ENCODE peak calls at places on chromosome 10, in five cellular contexts. One of them, this sample, is unnamed.

GRCh38 chr10:48363617-48364355 is 57.3 kb downstream of the MAPK8 start:
- DNase-seq in hepatocyte: peak
- DNase-seq in SJSA1: no peak
- DNase-seq in sigmoid colon: no peak
- DNase-seq in WERI-Rb-1: peak
- DNase-seq in this sample: no peak

GRCh38 chr10:31322647-31323046 is 3.6 kb downstream of the ZEB1 start:
- DNase-seq in hepatocyte: no peak
- DNase-seq in SJSA1: no peak
- DNase-seq in sigmoid colon: no peak
- DNase-seq in WERI-Rb-1: no peak
- DNase-seq in this sample: no peak

GRCh38 chr10:93475871-93476270 is 6.3 kb downstream of the MYOF start:
- DNase-seq in sigmoid colon: no peak
- DNase-seq in SJSA1: peak
- DNase-seq in WERI-Rb-1: no peak
- DNase-seq in hepatocyte: no peak
- DNase-seq in this sample: peak

GRCh38 chr10:96360331-96360730 is 1.5 kb upstream of the OPALIN start:
- DNase-seq in WERI-Rb-1: no peak
- DNase-seq in hepatocyte: no peak
- DNase-seq in sigmoid colon: no peak
- DNase-seq in SJSA1: no peak
- DNase-seq in this sample: no peak

GRCh38 chr10:35555962-35556930 is 48.9 kb upstream of the GJD4 start:
- DNase-seq in SJSA1: no peak
- DNase-seq in hepatocyte: no peak
- DNase-seq in sigmoid colon: no peak
- DNase-seq in WERI-Rb-1: no peak
- DNase-seq in this sample: no peak

GRCh38 chr10:120575411-120575810 is 118.4 kb downstream of the PLPP4 start:
- DNase-seq in hepatocyte: no peak
- DNase-seq in WERI-Rb-1: no peak
- DNase-seq in sigmoid colon: no peak
- DNase-seq in SJSA1: no peak
- DNase-seq in this sample: no peak

GRCh38 chr10:101139421-101139911 is 8.4 kb downstream of the TLX1 start:
- DNase-seq in SJSA1: no peak
- DNase-seq in hepatocyte: no peak
- DNase-seq in WERI-Rb-1: no peak
- DNase-seq in sigmoid colon: peak
- DNase-seq in this sample: no peak

GRCh38 chr10:129758180-129758579 is 205.9 kb downstream of the EBF3 start:
- DNase-seq in WERI-Rb-1: no peak
- DNase-seq in sigmoid colon: peak
- DNase-seq in SJSA1: peak
- DNase-seq in hepatocyte: no peak
- DNase-seq in this sample: no peak

DNA sequence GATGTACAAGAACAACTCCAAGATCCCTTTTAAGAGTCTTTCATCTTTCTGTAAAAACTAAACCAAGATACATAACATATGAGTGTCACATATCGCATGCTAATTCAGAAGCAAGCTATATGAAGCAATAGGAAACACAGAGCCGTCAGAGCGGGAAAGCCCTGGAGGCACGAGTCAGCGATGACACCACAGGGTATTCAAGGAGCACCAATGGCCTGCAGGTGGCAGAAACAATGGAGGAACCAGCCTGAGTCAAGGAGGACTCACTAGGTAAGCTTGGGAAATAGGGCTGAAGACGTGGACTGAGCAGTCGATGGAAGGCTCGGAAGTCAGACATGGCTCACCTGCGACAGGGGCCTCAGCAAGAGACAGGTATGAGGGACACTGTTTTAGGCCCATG is 214.4 kb downstream of the FAM107B start:
- DNase-seq in WERI-Rb-1: no peak
- DNase-seq in SJSA1: peak
- DNase-seq in hepatocyte: no peak
- DNase-seq in sigmoid colon: no peak
- DNase-seq in this sample: peak
- H3K27ac ChIP-seq in WERI-Rb-1: no peak
- H3K27ac ChIP-seq in SJSA1: no peak
- H3K27ac ChIP-seq in hepatocyte: peak
- H3K27ac ChIP-seq in sigmoid colon: no peak
- H3K27ac ChIP-seq in this sample: peak

DNA sequence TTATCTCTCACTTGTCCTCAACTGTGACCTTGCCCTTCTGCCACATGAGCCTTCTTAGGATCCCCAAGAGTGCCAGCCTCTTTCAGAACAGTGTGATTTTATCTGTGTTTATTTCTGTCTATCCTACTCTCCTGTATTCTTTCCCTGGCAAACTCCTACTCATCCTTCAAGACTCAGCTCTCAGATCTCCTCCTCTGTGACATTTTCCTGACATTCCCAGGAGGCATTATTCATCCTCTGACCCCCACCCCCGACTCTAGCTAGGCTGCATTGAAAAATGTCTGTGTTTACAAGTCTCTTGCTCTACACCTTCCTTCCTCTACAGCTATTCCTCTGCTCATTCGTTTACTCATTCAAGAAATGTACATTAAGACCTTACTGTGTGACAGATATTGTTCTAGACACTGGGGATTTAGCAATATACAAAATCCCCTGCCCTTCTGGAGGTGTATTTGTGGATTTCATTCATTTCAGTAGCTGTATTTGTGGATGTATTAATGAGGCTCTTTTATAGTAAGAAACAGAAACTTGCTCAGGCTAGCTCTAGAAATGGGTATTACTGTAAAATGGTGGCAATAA is 61.4 kb upstream of the COMTD1 start:
- DNase-seq in SJSA1: peak
- DNase-seq in sigmoid colon: no peak
- DNase-seq in WERI-Rb-1: no peak
- DNase-seq in hepatocyte: no peak
- DNase-seq in this sample: no peak
- H3K27ac ChIP-seq in SJSA1: no peak
- H3K27ac ChIP-seq in sigmoid colon: no peak
- H3K27ac ChIP-seq in WERI-Rb-1: peak
- H3K27ac ChIP-seq in hepatocyte: no peak
- H3K27ac ChIP-seq in this sample: no peak

DNA sequence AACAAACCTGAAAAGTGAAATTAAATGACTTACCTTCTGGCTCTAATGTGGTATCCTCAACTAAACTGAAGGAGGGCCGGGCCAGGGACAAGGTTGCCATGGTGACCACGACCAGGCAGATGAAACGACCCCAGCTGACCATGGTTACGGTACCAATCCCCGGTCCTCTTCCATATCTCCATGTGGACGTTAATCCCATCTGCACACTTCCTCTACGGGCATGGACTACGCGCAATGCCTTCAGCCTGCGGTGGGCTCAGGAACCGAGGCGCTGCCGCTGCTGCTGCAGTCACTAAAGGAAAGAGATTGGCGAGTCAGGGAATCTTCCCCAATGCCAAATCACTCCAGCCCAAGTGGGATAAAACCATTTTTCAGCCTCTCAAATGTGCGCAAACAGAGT is 4.6 kb downstream of the FGFR2 start:
- DNase-seq in SJSA1: no peak
- DNase-seq in WERI-Rb-1: no peak
- DNase-seq in sigmoid colon: peak
- DNase-seq in hepatocyte: no peak
- DNase-seq in this sample: no peak
- H3K27ac ChIP-seq in SJSA1: no peak
- H3K27ac ChIP-seq in WERI-Rb-1: no peak
- H3K27ac ChIP-seq in sigmoid colon: peak
- H3K27ac ChIP-seq in hepatocyte: no peak
- H3K27ac ChIP-seq in this sample: no peak

DNA sequence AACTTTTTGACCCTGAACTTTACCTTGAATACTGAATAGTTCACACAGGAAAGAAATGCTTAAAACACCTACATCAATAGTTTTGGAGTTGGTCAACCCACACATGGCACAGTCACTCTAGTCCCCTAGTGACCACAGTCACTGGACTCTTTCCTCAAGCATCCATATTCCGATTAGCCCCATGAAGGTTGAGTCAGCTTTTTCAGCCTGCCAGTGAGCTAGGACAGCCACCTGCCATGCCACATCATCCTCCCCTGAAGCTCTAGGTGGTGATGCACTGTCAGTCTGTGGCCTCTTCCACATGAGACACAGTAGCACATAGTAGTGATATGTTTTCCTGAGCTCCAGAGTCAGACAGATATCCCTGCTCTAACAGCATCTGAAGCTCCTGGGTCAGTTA is 537.2 kb downstream of the XPNPEP1 start:
- DNase-seq in WERI-Rb-1: no peak
- DNase-seq in SJSA1: no peak
- DNase-seq in sigmoid colon: no peak
- DNase-seq in hepatocyte: no peak
- DNase-seq in this sample: no peak
- H3K27ac ChIP-seq in WERI-Rb-1: no peak
- H3K27ac ChIP-seq in SJSA1: no peak
- H3K27ac ChIP-seq in sigmoid colon: no peak
- H3K27ac ChIP-seq in hepatocyte: no peak
- H3K27ac ChIP-seq in this sample: no peak

DNA sequence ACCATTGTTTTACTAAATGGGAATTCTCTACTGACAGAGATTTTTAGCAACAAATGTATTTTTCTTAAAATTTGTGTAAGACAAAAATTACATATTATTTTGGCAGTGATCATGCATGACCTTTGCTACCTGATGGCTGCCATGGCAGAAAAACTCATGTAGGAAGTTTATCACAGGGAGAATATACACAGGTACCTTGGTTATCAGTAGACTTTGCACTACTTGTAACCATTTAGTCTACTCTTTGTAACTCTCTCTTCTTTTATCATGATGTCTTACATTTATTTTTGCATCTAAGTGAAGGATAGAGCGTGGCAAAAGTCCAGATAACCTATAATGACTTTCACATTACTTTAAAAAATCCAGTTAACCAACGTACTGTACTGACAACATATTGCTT is 34.1 kb downstream of the REEP3 start:
- DNase-seq in SJSA1: no peak
- DNase-seq in sigmoid colon: no peak
- DNase-seq in WERI-Rb-1: no peak
- DNase-seq in hepatocyte: no peak
- DNase-seq in this sample: no peak
- H3K27ac ChIP-seq in SJSA1: peak
- H3K27ac ChIP-seq in sigmoid colon: no peak
- H3K27ac ChIP-seq in WERI-Rb-1: no peak
- H3K27ac ChIP-seq in hepatocyte: peak
- H3K27ac ChIP-seq in this sample: peak

DNA sequence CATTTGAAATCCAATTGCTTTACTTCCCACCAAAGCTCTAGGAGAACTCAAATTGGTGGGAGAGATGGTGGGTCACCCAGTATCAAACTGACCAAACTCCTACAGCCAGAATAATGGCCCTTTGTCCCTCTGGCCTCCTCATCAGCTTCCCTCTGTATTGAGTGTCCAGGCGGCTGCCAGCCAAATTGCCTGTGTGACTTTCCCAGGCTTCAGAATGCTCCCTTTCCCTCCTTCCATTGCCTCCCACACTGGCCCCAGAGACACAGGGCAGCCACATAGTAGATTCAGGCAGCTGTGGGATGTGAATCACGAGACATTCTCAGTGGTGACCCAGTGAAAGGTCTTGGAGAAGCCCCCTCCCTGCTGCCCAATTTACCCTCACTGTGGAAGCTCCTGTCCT is 12.7 kb upstream of the VDAC2 start:
- DNase-seq in SJSA1: no peak
- DNase-seq in sigmoid colon: peak
- DNase-seq in WERI-Rb-1: no peak
- DNase-seq in hepatocyte: no peak
- DNase-seq in this sample: no peak
- H3K27ac ChIP-seq in SJSA1: no peak
- H3K27ac ChIP-seq in sigmoid colon: no peak
- H3K27ac ChIP-seq in WERI-Rb-1: no peak
- H3K27ac ChIP-seq in hepatocyte: no peak
- H3K27ac ChIP-seq in this sample: no peak

DNA sequence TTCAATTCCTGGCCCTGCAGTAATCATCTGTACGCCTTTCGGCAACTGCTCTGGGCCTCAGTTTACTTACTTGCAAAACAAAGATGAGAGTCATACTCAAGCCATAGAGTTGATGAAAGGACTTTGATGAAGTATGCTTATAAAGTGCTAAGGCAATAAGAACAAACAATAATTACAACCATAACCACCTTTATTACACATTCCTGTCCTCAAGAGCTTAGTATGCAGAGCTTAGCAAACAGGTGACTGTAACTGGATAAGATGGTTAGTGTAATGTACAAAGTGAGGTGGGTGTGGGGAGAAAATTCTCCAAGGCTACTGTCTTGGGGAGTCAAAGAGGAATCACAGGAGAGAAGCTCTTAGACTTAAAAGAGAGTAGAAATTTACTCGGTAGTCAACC is 116.9 kb upstream of the AFAP1L2 start:
- DNase-seq in SJSA1: no peak
- DNase-seq in WERI-Rb-1: no peak
- DNase-seq in sigmoid colon: no peak
- DNase-seq in hepatocyte: no peak
- DNase-seq in this sample: no peak
- H3K27ac ChIP-seq in SJSA1: no peak
- H3K27ac ChIP-seq in WERI-Rb-1: no peak
- H3K27ac ChIP-seq in sigmoid colon: peak
- H3K27ac ChIP-seq in hepatocyte: peak
- H3K27ac ChIP-seq in this sample: peak

GRCh38 chr10:51937313-51937712 is 237.9 kb upstream of the CSTF2T start:
- DNase-seq in sigmoid colon: no peak
- DNase-seq in SJSA1: no peak
- DNase-seq in hepatocyte: no peak
- DNase-seq in WERI-Rb-1: no peak
- DNase-seq in this sample: no peak

GRCh38 chr10:51932530-51932929 is 233.1 kb upstream of the CSTF2T start:
- DNase-seq in SJSA1: no peak
- DNase-seq in WERI-Rb-1: no peak
- DNase-seq in hepatocyte: no peak
- DNase-seq in sigmoid colon: no peak
- DNase-seq in this sample: no peak

GRCh38 chr10:51934373-51934772 is 235.0 kb upstream of the CSTF2T start:
- DNase-seq in hepatocyte: no peak
- DNase-seq in WERI-Rb-1: no peak
- DNase-seq in sigmoid colon: no peak
- DNase-seq in SJSA1: no peak
- DNase-seq in this sample: no peak

DNA sequence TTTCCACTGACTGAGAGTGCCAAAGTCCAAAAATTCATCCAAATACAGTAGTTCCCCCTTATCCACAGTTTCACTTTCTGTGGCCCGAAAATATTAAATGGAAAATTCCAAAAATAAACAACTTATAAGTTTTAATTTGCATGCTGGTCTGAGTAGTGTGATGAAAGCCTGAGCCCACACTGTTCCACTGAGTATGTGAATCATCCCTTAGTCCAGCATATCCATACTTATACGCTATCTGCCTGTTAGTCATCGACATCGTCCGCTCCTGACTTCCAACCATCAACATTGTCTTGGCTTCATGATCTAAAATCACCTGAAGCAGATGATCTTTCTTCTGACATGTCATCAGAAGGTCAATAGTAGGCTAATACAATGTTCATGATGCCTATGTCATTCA is 238.3 kb upstream of the CSTF2T start:
- DNase-seq in hepatocyte: no peak
- DNase-seq in sigmoid colon: no peak
- DNase-seq in SJSA1: no peak
- DNase-seq in WERI-Rb-1: no peak
- DNase-seq in this sample: no peak
- H3K27ac ChIP-seq in hepatocyte: peak
- H3K27ac ChIP-seq in sigmoid colon: no peak
- H3K27ac ChIP-seq in SJSA1: no peak
- H3K27ac ChIP-seq in WERI-Rb-1: no peak
- H3K27ac ChIP-seq in this sample: no peak

This sample was measured in epithelial cell of prostate.